ENCODE peak calls at places on chromosomes 1 and 21, in five cellular contexts. D is NCI-H2029, I is astrocyte of the spinal cord, T is activated T-helper 1 cell treated with Interleukin-2 at 50 U/mL for 16 hours, Q is mucosa of gallbladder. Z is an unnamed sample.

GRCh38 chr1:158719664-158720063 is 856 bp downstream of the OR6K3 start:
- DNase-seq in T (no peak), I (no peak), D (no peak), Q (no peak), Z (no peak)

GRCh38 chr1:224482619-224483018 is 48.0 kb upstream of the WDR26 start:
- DNase-seq in Q (no peak), I (no peak), T (no peak), D (no peak), Z (no peak)

GRCh38 chr1:246413430-246413829 is 93.6 kb downstream of the SMYD3 start:
- DNase-seq in Q (no peak), D (no peak), I (no peak), T (no peak), Z (no peak)

GRCh38 chr1:180239145-180240096 is 9.4 kb downstream of the LHX4 start:
- DNase-seq in D (no peak), Q (no peak), T (no peak), I (no peak), Z (no peak)

GRCh38 chr1:96400074-96400473 is 321.5 kb upstream of the PTBP2 start:
- DNase-seq in D (no peak), T (no peak), Q (no peak), I (no peak), Z (no peak)

GRCh38 chr1:67285780-67286488 is 21.7 kb upstream of the IL12RB2 start:
- DNase-seq in T (no peak), D (no peak), Q (no peak), I (peak; percentile 11), Z (no peak)

GRCh38 chr1:180254854-180255253 is 24.8 kb downstream of the LHX4 start:
- DNase-seq in I (no peak), Q (no peak), T (no peak), D (no peak), Z (no peak)

GRCh38 chr1:11383553-11384169 is 95.3 kb upstream of the DISP3 start:
- DNase-seq in I (no peak), Q (no peak), T (no peak), D (no peak), Z (no peak)

GRCh38 chr1:240888039-240888786 is 276.3 kb upstream of the GREM2 start:
- DNase-seq in T (no peak), I (peak; percentile 2), D (no peak), Q (peak; percentile 23), Z (peak; percentile 73)

GRCh38 chr1:11400567-11400966 is 78.4 kb upstream of the DISP3 start:
- DNase-seq in T (no peak), Q (no peak), D (no peak), I (no peak), Z (no peak)

GRCh38 chr1:201528631-201529260 is 10.2 kb upstream of the NAV1 start:
- DNase-seq in Q (peak; percentile 53), I (no peak), D (no peak), T (no peak), Z (no peak)

GRCh38 chr1:92029241-92029922 is 403 bp upstream of the EPHX4 start:
- DNase-seq in I (no peak), D (no peak), T (no peak), Q (no peak), Z (no peak)

GRCh38 chr1:27010226-27010994 is 2.2 kb downstream of the TENT5B start:
- DNase-seq in D (no peak), T (no peak), I (no peak), Q (no peak), Z (no peak)

GRCh38 chr21:33219300-33219699 is 10.4 kb upstream of the IFNAR2 start:
- DNase-seq in T (no peak), Q (no peak), D (no peak), I (no peak), Z (no peak)

GRCh38 chr1:51214615-51215131 is 21.4 kb upstream of the RNF11 start:
- DNase-seq in I (peak; percentile 13), T (no peak), D (no peak), Q (no peak), Z (no peak)

GRCh38 chr1:13749543-13750307 is 49.7 kb downstream of the PRDM2 start:
- DNase-seq in T (no peak), D (no peak), Q (peak; percentile 47), I (peak; percentile 26), Z (peak; percentile 51)

GRCh38 chr1:234771642-234772344 is 161.8 kb upstream of the IRF2BP2 start:
- DNase-seq in Q (no peak), T (no peak), I (no peak), D (peak; percentile 48), Z (peak; percentile 87)

GRCh38 chr21:34935452-34935851 is 113.7 kb downstream of the RUNX1 start:
- DNase-seq in T (no peak), D (no peak), I (no peak), Q (no peak), Z (no peak)

GRCh38 chr1:6051423-6051822 is 5.7 kb downstream of the KCNAB2 start:
- DNase-seq in I (no peak), T (no peak), D (no peak), Q (no peak), Z (no peak)

GRCh38 chr1:32871364-32872188 is 864 bp upstream of the FNDC5 start:
- DNase-seq in T (no peak), D (no peak), Q (no peak), I (peak; percentile 23), Z (no peak)

GRCh38 chr1:44826375-44827196 is 16.5 kb downstream of the PTCH2 start:
- DNase-seq in Q (peak; percentile 67), T (no peak), D (no peak), I (no peak), Z (no peak)

GRCh38 chr1:27970401-27970800 is 10.6 kb downstream of the XKR8 start:
- DNase-seq in T (no peak), I (peak; percentile 85), D (no peak), Q (no peak), Z (no peak)

GRCh38 chr1:114289321-114289720 is 135.7 kb upstream of the SYT6 start:
- DNase-seq in I (no peak), Q (no peak), T (no peak), D (no peak), Z (no peak)

GRCh38 chr1:27885620-27886352 is 13.4 kb downstream of the THEMIS2 start:
- DNase-seq in I (no peak), T (no peak), D (no peak), Q (no peak), Z (no peak)